ENCODE peak calls at places on chromosomes 2 and 18, in nine cellular contexts. N is cardiac muscle cell, Q is lower lobe of right lung, D is Peyer's patch, B is endothelial cell, G is endodermal cell, V is fibroblast of the aortic adventitia, L is RWPE1, H is body of pancreas. M is an unnamed sample.
A peak's percentile ranks its signal among the peaks of the same experiment; 100 is the strongest.

GRCh38 chr2:43155842-43156511 is 70.4 kb downstream of the ZFP36L2 start:
- DNase-seq in N (no peak), Q (no peak), D (peak; percentile 82), B (no peak), G (no peak), V (no peak), L (no peak), H (no peak), M (no peak)

GRCh38 chr18:23738151-23738550 is 48.9 kb downstream of the LAMA3 start:
- DNase-seq in N (no peak), Q (no peak), D (no peak), B (no peak), G (no peak), V (no peak), L (no peak), H (no peak), M (no peak)

GRCh38 chr2:12213222-12213621 is 466.8 kb downstream of the LPIN1 start:
- DNase-seq in N (no peak), Q (no peak), D (no peak), B (no peak), G (no peak), V (no peak), L (no peak), H (no peak), M (no peak)

GRCh38 chr2:207885010-207885409 is 115.3 kb upstream of the FZD5 start:
- DNase-seq in N (no peak), Q (no peak), D (no peak), B (no peak), G (no peak), V (no peak), L (no peak), H (no peak), M (no peak)

GRCh38 chr18:63834471-63835113 is 52.9 kb upstream of the SERPINB2 start:
- DNase-seq in N (no peak), Q (no peak), D (no peak), B (no peak), G (no peak), V (no peak), L (no peak), H (no peak), M (no peak)

GRCh38 chr18:5073026-5073944 is 123.8 kb downstream of the AKAIN1 start:
- DNase-seq in N (peak; percentile 50), Q (no peak), D (no peak), B (peak; percentile 51), G (peak; percentile 76), V (peak; percentile 10), L (peak; percentile 7), H (peak; percentile 40), M (peak; percentile 37)

GRCh38 chr2:104164721-104165252 is 689.1 kb upstream of the POU3F3 start:
- DNase-seq in N (no peak), Q (no peak), D (no peak), B (no peak), G (peak; percentile 69), V (no peak), L (no peak), H (no peak), M (no peak)

GRCh38 chr2:176159678-176160250 is 2.7 kb downstream of the HOXD3 start:
- DNase-seq in N (no peak), Q (no peak), D (peak; percentile 40), B (no peak), G (peak; percentile 85), V (no peak), L (no peak), H (no peak), M (no peak)

GRCh38 chr18:67783215-67783946 is 266.9 kb upstream of the DSEL start:
- DNase-seq in N (no peak), Q (no peak), D (no peak), B (no peak), G (no peak), V (peak; percentile 93), L (peak; percentile 79), H (no peak), M (no peak)

GRCh38 chr18:63073481-63073880 is 246.1 kb downstream of the BCL2 start:
- DNase-seq in N (no peak), Q (no peak), D (peak; percentile 57), B (no peak), G (no peak), V (no peak), L (no peak), H (no peak), M (peak; percentile 46)

GRCh38 chr2:58447586-58447985 is 206.5 kb upstream of the FANCL start:
- DNase-seq in N (no peak), Q (no peak), D (no peak), B (no peak), G (no peak), V (no peak), L (peak; percentile 38), H (no peak), M (no peak)

GRCh38 chr2:168375195-168375798 is 80.8 kb upstream of the CERS6 start:
- DNase-seq in N (no peak), Q (no peak), D (no peak), B (no peak), G (no peak), V (peak; percentile 17), L (no peak), H (no peak), M (no peak)

GRCh38 chr2:171798156-171798815 is 95.8 kb downstream of the SLC25A12 start:
- DNase-seq in N (no peak), Q (no peak), D (no peak), B (no peak), G (no peak), V (peak; percentile 39), L (peak; percentile 25), H (no peak), M (no peak)

DNA sequence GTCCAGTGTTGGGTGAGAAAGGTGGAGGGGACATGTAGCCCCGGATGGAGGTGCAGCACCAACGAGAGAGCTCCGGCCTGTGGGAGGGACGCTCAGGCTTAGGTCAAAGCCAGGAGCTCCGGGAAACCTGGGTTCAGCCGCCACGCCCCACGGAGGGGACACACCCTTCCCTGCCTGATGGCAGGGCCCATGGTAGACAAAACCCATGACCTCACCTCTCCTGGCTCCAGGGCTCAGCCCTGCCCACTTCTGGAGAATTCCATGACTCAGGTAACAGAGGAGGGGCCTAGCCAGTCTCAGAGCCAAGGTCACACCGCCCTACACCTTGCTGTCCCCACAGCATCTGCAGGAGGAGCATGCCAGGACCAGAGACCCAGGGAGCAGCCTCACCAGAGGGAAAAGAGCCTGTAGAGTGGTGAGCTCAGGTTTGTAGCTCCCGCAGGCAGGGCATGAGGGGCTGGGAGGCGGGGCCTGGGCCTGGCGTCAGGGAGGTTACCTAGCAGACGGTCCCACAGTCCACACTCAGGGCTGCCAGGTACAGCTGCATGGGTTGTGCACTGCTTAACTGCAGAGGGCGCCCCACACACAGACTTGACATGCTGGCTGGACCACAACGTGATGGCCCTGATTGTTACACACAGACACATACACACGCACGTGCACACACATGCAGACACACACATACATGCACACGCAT is 70.8 kb upstream of the SMAD7 start:
- DNase-seq in N (peak; percentile 41), Q (peak; percentile 85), D (peak; percentile 91), B (peak; percentile 52), G (peak; percentile 97), V (peak; percentile 35), L (peak; percentile 72), H (peak; percentile 79), M (peak; percentile 85)
- TF ChIP-seq CTCF in N (peak; percentile 58), Q (peak; percentile 47), D (no peak), B (peak; percentile 29), G (peak; percentile 81), V (peak; percentile 44), L (peak; percentile 33), H (peak; percentile 53), M (peak; percentile 61)

GRCh38 chr2:8413589-8414135 is 268.2 kb upstream of the ID2 start:
- DNase-seq in N (peak; percentile 44), Q (no peak), D (no peak), B (no peak), G (no peak), V (peak; percentile 35), L (no peak), H (peak; percentile 74), M (no peak)
- TF ChIP-seq CTCF in N (no peak), Q (no peak), D (no peak), B (no peak), G (no peak), V (no peak), L (no peak), H (no peak), M (no peak)

GRCh38 chr2:224378087-224379085 is 23.5 kb downstream of the FAM124B start:
- DNase-seq in N (no peak), Q (no peak), D (no peak), B (no peak), G (no peak), V (no peak), L (no peak), H (no peak), M (no peak)
- TF ChIP-seq CTCF in N (peak; percentile 14), Q (no peak), D (no peak), B (no peak), G (peak; percentile 53), V (peak; percentile 35), L (no peak), H (no peak), M (peak; percentile 21)

DNA sequence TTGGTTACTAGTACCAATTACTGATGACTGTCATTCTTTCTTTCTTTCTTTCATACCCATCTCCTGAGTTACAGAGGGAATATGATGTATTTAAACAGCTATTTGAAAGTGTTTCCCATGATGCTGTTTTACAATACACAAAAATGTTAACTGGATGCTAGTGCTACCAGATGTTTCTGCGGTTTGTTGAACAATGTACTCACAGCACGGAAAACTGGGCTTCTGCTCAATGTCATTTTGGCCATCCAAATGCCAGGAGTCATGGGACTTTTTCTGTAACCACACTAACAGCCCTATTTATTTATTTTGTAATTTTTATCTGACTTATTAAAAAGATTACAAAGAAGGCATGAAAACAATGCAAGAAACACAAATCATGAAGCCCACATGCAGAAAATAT is 313.8 kb downstream of the RIT2 start:
- DNase-seq in N (no peak), Q (no peak), D (no peak), B (no peak), G (no peak), V (peak; percentile 61), L (no peak), H (no peak), M (no peak)
- TF ChIP-seq CTCF in N (no peak), Q (no peak), D (no peak), B (no peak), G (no peak), V (no peak), L (no peak), H (no peak), M (no peak)

DNA sequence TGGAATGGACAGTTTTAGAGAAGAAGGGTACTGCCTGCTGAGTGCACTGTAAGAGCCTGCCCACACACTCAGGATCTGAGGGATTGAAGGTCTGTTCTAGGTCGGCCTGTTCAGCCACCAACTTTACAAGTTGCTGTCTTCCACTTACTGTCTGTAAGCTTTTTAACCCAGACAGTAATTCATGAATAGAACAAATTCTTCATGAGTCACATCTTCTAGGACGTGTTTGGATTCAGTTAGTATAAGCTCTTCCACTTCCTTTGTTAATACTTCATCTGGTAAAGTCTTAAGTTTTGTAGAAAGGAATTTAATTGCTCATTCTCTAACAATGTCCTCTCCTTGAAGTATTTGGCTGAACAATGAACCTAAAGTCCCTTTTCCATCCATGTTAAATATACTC is 74.6 kb downstream of the PDE11A start:
- DNase-seq in N (no peak), Q (no peak), D (no peak), B (no peak), G (no peak), V (peak; percentile 32), L (no peak), H (no peak), M (no peak)
- TF ChIP-seq CTCF in N (no peak), Q (no peak), D (no peak), B (no peak), G (no peak), V (no peak), L (no peak), H (no peak), M (no peak)

GRCh38 chr2:240018071-240018750 is 6.9 kb downstream of the NDUFA10 start:
- DNase-seq in N (no peak), Q (no peak), D (no peak), B (no peak), G (no peak), V (no peak), L (no peak), H (no peak), M (no peak)
- TF ChIP-seq CTCF in N (no peak), Q (no peak), D (no peak), B (no peak), G (no peak), V (no peak), L (no peak), H (no peak), M (no peak)

M was measured in Calu3.